ENCODE peak calls at places on chromosomes 5 and 9, in six cellular contexts. D is neural progenitor cell, N is HCT116, G is GM23248, V is H1, A is mammary epithelial cell. E is an unnamed sample.
A peak's percentile ranks its signal among the peaks of the same experiment; 100 is the strongest.

GRCh38 chr5:73233053-73233460 is 60.1 kb downstream of the TMEM174 start:
- DNase-seq in D (peak; percentile 42), N (no peak), G (no peak), V (peak; percentile 72), A (no peak), E (no peak)

GRCh38 chr5:150779397-150780179 is 1.0 kb downstream of the SMIM3 start:
- DNase-seq in D (no peak), N (no peak), G (peak; percentile 53), V (no peak), A (peak; percentile 34), E (peak; percentile 61)

GRCh38 chr5:4661326-4661725 is 478.8 kb upstream of the ADAMTS16 start:
- DNase-seq in D (no peak), N (no peak), G (no peak), V (no peak), A (no peak), E (no peak)

GRCh38 chr5:149403923-149404745 is 25.0 kb upstream of the IL17B start:
- DNase-seq in D (no peak), N (no peak), G (peak; percentile 94), V (no peak), A (no peak), E (no peak)

GRCh38 chr5:141517902-141518610 is 29.2 kb downstream of the PCDHGC5 start:
- DNase-seq in D (no peak), N (no peak), G (peak; percentile 38), V (no peak), A (no peak), E (no peak)

GRCh38 chr5:157444224-157444623 is 15.8 kb upstream of the NIPAL4 start:
- DNase-seq in D (no peak), N (no peak), G (no peak), V (no peak), A (no peak), E (no peak)

GRCh38 chr5:168651654-168652053 is 72.5 kb upstream of the PANK3 start:
- DNase-seq in D (no peak), N (no peak), G (peak; percentile 84), V (no peak), A (peak; percentile 82), E (no peak)

GRCh38 chr5:63456279-63456678 is 506.0 kb downstream of the HTR1A start:
- DNase-seq in D (no peak), N (no peak), G (no peak), V (no peak), A (peak; percentile 17), E (no peak)

GRCh38 chr9:125241863-125242739 is 958 bp upstream of the HSPA5 start:
- DNase-seq in D (no peak), N (no peak), G (peak; percentile 70), V (no peak), A (no peak), E (no peak)

GRCh38 chr5:158022844-158023243 is 163.9 kb upstream of the CLINT1 start:
- DNase-seq in D (no peak), N (no peak), G (no peak), V (no peak), A (no peak), E (no peak)

GRCh38 chr5:39648539-39649200 is 223.9 kb upstream of the DAB2 start:
- DNase-seq in D (no peak), N (peak; percentile 88), G (peak; percentile 43), V (no peak), A (peak; percentile 73), E (no peak)

GRCh38 chr5:158511454-158511853 is 588.3 kb downstream of the EBF1 start:
- DNase-seq in D (no peak), N (no peak), G (no peak), V (no peak), A (no peak), E (peak; percentile 82)

GRCh38 chr5:181190711-181191525 is 14.1 kb downstream of the TRIM7 start:
- DNase-seq in D (peak; percentile 80), N (no peak), G (peak; percentile 72), V (no peak), A (peak; percentile 35), E (peak; percentile 48)

GRCh38 chr9:133707065-133707760 is 30.9 kb downstream of the SARDH start:
- DNase-seq in D (no peak), N (no peak), G (peak; percentile 55), V (no peak), A (peak; percentile 5), E (no peak)

GRCh38 chr5:139138109-139138508 is 60.1 kb downstream of the SIL1 start:
- DNase-seq in D (no peak), N (no peak), G (peak; percentile 54), V (no peak), A (peak; percentile 41), E (no peak)

GRCh38 chr5:150562832-150563231 is 54.9 kb downstream of the NDST1 start:
- DNase-seq in D (peak; percentile 40), N (peak; percentile 56), G (peak; percentile 63), V (no peak), A (peak; percentile 54), E (peak; percentile 24)

GRCh38 chr9:115944166-115944948 is 209.2 kb upstream of the PAPPA start:
- DNase-seq in D (peak; percentile 4), N (no peak), G (peak; percentile 97), V (no peak), A (peak; percentile 98), E (no peak)

GRCh38 chr5:34504967-34505366 is 151.2 kb upstream of the RAI14 start:
- DNase-seq in D (no peak), N (no peak), G (no peak), V (no peak), A (no peak), E (no peak)

GRCh38 chr5:178361657-178362445 is 129.2 kb upstream of the PHYKPL start:
- DNase-seq in D (no peak), N (no peak), G (no peak), V (no peak), A (no peak), E (no peak)

GRCh38 chr5:123091988-123092583 is 3.0 kb downstream of the PRDM6 start:
- DNase-seq in D (peak; percentile 26), N (no peak), G (no peak), V (no peak), A (no peak), E (no peak)
- H3K9ac ChIP-seq in D (no peak overlapping the region), N (no peak overlapping the region), G (no peak overlapping the region), V (no peak overlapping the region), A (no peak overlapping the region), E (no peak overlapping the region)

DNA sequence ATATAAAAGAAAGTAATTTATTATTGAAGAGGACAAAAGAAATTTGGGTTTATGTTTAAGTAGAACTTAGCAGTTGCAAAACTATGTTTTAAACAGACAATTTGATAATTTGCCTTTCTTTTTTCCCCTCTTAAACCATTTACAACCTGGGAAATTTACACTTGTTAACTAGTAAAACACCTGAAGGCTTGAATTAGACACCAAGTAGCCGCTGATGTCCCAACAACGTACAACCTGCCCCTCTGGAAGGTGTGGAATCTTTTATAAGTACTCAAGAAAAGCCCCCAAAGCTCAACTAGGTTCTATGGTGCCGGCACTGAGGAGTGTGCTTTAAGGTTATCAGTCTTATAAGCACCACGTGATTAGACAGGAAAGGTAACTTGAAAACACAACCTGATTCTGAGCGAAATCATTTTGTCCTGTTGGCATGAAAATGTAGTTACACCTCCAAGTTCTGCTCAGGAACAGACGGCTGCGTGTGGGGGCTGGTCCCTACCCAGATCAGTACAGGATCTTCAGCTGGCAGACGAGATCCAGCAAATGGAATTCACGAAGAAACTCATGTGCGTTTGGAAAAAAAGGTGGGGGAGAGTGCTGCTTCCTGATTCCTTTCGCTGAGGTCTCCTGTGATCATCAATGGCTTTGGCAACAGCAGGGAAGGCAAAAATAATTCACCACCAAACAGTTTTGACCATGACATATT is 195.6 kb downstream of the MEF2C start:
- DNase-seq in D (no peak), N (no peak), G (no peak), V (no peak), A (no peak), E (no peak)
- TF ChIP-seq EZH2 in D (no peak), N (no peak), G (peak; percentile 65), V (peak; percentile 7), A (peak; percentile 24), E (no peak)

GRCh38 chr5:134438641-134439621 is 27.2 kb upstream of the CDKN2AIPNL start:
- DNase-seq in D (no peak), N (no peak), G (peak; percentile 97), V (no peak), A (peak; percentile 98), E (no peak)
- H3K9ac ChIP-seq in D (no peak overlapping the region), N (no peak overlapping the region), G (peak overlapping the region; percentile 67), V (no peak overlapping the region), A (no peak overlapping the region), E (no peak overlapping the region)

DNA sequence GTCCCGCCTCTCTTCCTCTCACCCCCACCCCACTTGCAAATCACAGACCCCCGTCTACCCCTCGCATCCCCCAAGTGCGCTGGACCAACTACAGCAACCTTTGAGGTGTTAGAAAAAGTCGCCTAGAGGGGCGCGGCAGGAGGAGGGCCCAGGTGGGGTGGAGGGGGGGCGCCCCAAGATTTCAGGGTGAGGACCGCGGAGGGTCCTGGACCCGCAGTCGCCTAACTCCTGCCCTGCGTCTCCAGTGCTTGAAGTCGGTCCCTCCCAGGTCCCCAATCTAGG is 381 bp upstream of the EGFLAM start:
- DNase-seq in D (no peak), N (no peak), G (no peak), V (no peak), A (no peak), E (no peak)
- TF ChIP-seq EZH2 in D (no peak), N (no peak), G (peak; percentile 30), V (no peak), A (peak; percentile 71), E (no peak)

GRCh38 chr9:129399301-129399990 is 221.4 kb upstream of the IER5L start:
- DNase-seq in D (no peak), N (no peak), G (no peak), V (no peak), A (no peak), E (no peak)
- H3K9ac ChIP-seq in D (no peak overlapping the region), N (no peak overlapping the region), G (no peak overlapping the region), V (no peak overlapping the region), A (no peak overlapping the region), E (no peak overlapping the region)

DNA sequence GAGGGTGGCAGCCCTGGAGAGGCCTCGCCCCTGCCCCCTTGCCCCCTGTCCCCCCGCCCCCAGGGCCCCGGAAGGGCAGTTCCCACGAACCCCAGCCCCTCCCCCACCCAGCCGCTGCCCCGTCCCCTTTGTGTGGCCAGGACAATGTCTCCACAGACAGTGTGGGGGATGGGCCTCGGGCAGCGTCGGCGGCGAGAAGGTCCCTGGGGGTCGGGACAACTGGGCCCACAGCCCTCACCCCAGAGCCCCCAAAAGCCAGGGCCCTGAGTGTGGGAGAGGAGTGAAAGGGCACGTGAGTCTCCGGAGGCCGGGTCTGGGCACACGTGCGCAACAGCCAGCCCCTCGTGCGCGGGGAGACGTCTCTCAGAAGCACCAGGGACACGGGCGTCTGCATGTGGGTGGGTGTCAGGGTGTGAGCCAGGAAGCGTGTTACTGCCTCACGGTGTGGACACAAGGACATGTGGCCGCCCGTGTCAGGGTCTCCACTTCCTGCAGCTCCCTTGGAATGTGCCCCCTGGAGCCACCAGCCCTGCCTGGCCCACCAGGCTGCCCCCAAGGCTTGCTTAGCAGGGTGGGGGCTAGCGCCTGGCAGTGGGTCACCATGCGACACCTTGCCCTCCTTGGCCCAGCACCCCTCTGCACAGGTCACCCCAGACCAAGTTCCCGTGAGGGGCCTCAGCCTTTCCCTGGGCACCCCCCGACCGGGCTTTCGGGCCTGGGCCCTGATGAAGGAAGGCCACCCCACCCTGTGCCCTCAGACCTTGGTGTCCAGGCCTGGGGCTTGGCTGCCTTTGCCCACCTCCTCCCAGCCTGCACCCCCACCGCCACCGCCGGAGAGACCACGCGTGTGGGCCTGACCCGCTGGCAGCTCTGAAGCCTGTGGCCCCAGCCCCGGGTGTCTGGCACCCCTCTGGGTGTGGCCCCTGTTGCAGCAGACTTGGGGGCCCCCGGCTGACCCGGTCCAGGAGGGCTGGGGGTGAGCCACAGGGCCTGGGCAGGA is 12.8 kb upstream of the NRARP start:
- DNase-seq in D (peak; percentile 50), N (no peak), G (no peak), V (no peak), A (no peak), E (no peak)
- TF ChIP-seq EZH2 in D (no peak), N (no peak), G (no peak), V (no peak), A (no peak), E (no peak)

E was measured in DND-41.